ENCODE peak calls at places on chromosomes 11 and 22, in four cellular contexts. L is HFFc6, W is fibroblast of pulmonary artery, H is endothelial cell. X is an unnamed sample.

GRCh38 chr11:12397953-12398352 is 20.6 kb downstream of the PARVA start:
- DNase-seq in L (peak), H (no peak), W (peak), X (no peak)

GRCh38 chr11:43959321-43959995 is 17.0 kb downstream of the C11orf96 start:
- DNase-seq in H (no peak), W (no peak), L (no peak), X (no peak)

GRCh38 chr11:98062714-98063113 is 958.0 kb upstream of the CNTN5 start:
- DNase-seq in W (no peak), H (no peak), L (no peak), X (no peak)

GRCh38 chr11:66953431-66953833 is 4.8 kb downstream of the PC start:
- DNase-seq in H (no peak), L (no peak), W (no peak), X (no peak)

GRCh38 chr11:45094958-45095690 is 51.3 kb upstream of the PRDM11 start:
- DNase-seq in H (no peak), L (no peak), W (no peak), X (no peak)

GRCh38 chr11:9065614-9066431 is 25.6 kb downstream of the SCUBE2 start:
- DNase-seq in H (no peak), L (no peak), W (no peak), X (no peak)

GRCh38 chr11:65634140-65634436 is 3.8 kb upstream of the SIPA1 start:
- DNase-seq in L (no peak), W (no peak), H (no peak), X (no peak)

GRCh38 chr11:528166-528814 is 7.1 kb downstream of the HRAS start:
- DNase-seq in W (no peak), L (no peak), H (no peak), X (no peak)

GRCh38 chr11:76265771-76266241 is 59.5 kb upstream of the WNT11 start:
- DNase-seq in H (no peak), L (no peak), W (no peak), X (no peak)

GRCh38 chr11:61056566-61056965 is 45.7 kb upstream of the CD5 start:
- DNase-seq in H (no peak), W (no peak), L (no peak), X (no peak)

GRCh38 chr22:41367039-41367679 is 14.6 kb upstream of the TEF start:
- DNase-seq in H (no peak), W (peak), L (peak), X (peak)

GRCh38 chr22:21070690-21071615 is 25.2 kb downstream of the LRRC74B start:
- DNase-seq in W (no peak), L (no peak), H (no peak), X (no peak)

GRCh38 chr11:33045551-33046255 is 6.3 kb downstream of the TCP11L1 start:
- DNase-seq in W (no peak), H (no peak), L (peak), X (no peak)

GRCh38 chr11:62604460-62605130 is 2.9 kb upstream of the MTA2 start:
- DNase-seq in H (no peak), L (no peak), W (peak), X (no peak)

GRCh38 chr22:26667140-26667539 is 9.8 kb downstream of the MIAT start:
- DNase-seq in H (no peak), W (no peak), L (no peak), X (no peak)

GRCh38 chr22:26670459-26670858 is 13.1 kb downstream of the MIAT start:
- DNase-seq in H (no peak), W (no peak), L (no peak), X (no peak)

GRCh38 chr22:26672060-26672471 is 14.7 kb downstream of the MIAT start:
- DNase-seq in H (no peak), L (no peak), W (no peak), X (peak)

GRCh38 chr22:26671317-26672059 is 14.1 kb downstream of the MIAT start:
- DNase-seq in W (no peak), L (no peak), H (no peak), X (peak)

DNA sequence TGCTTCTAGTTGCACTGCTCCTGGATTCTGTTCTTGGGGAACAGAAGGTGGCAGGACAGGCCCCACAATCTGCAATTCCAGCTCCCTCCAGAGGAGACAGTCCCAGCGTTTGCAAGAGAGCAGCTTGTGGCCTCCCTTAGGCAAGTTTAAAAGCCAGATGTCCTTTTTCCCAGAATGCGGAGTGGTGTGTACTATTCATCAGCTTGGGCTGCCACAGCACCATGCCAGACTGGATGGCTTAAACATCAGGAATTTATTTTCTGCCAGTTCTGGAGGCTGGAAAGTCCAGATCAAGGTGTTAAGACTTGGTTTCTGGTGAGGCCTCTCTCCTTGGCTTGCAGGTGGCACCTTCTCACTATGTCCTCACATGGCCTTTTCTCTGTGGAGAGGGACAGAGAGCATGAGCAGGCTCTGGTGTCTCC is 11.7 kb downstream of the MIAT start:
- DNase-seq in H (peak), L (peak), W (peak), X (peak)
- TF ChIP-seq CTCF in H (peak), L (peak), W (peak), X (peak)

DNA sequence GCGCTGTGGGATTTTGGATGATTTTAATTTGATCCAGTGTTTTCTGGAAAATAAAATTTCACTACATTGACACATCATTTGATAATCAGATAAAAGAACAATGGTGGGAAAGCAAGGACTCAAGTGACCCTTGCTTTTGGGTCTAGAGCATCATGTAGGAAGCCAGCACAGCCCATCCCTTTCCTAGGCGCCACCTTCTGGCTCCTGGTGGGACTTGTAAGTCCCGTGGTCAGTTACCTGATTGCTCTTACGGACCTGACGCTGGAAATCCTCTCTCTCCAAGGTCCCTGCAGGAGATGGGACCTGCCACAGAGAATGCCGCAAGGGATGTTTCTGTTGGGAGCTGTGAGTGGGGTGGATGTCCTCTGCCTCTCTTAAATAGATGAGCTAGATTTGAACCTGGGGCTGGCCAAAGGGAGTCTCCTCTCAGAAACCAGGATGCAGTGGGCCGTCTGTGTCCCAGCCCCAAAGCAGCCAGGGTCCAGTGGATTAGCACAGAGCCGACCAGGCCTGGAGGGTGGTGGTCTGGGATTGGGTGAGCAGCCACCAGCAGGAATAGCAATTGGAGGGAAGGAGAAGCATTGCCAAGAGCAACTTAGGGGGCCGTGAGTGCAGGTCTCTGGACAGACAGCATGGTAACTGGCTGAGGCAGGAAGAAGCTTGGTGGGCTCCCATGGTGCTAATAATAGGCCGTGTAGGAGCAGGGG is 21.7 kb downstream of the TIMP3 start:
- DNase-seq in H (peak), W (peak), L (no peak), X (peak)
- TF ChIP-seq CTCF in H (peak), W (peak), L (peak), X (no peak)

GRCh38 chr11:74840486-74840885 is 91.8 kb downstream of the RNF169 start:
- DNase-seq in H (no peak), W (peak), L (no peak), X (no peak)

GRCh38 chr11:74844072-74844471 is 95.4 kb downstream of the RNF169 start:
- DNase-seq in L (no peak), H (no peak), W (no peak), X (no peak)

GRCh38 chr11:74839971-74840370 is 91.3 kb downstream of the RNF169 start:
- DNase-seq in L (no peak), W (peak), H (no peak), X (no peak)

GRCh38 chr11:74844865-74845264 is 96.2 kb downstream of the RNF169 start:
- DNase-seq in L (no peak), H (no peak), W (no peak), X (no peak)

DNA sequence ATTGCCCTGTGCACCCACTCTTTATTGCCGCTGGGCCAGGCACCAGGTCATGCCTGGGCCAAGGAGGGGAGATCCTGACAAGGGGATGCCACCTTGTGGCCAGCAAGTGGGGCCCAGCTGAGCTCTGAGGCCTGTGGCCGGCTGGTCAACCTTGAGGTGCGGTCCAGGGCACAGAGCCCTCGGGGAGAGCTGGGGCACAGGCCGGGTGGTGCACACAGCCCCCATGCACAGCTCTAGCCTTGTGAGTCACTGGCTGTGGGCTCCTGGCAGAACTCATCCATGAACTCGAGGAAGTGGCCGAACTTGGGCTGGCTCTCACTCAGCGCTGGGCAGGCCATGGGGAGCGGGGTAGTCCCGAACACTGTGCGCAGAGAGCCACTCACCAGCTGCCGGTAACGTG is 94.3 kb downstream of the RNF169 start:
- DNase-seq in H (no peak), W (no peak), L (no peak), X (no peak)
- TF ChIP-seq CTCF in H (no peak), W (no peak), L (peak), X (no peak)

DNA sequence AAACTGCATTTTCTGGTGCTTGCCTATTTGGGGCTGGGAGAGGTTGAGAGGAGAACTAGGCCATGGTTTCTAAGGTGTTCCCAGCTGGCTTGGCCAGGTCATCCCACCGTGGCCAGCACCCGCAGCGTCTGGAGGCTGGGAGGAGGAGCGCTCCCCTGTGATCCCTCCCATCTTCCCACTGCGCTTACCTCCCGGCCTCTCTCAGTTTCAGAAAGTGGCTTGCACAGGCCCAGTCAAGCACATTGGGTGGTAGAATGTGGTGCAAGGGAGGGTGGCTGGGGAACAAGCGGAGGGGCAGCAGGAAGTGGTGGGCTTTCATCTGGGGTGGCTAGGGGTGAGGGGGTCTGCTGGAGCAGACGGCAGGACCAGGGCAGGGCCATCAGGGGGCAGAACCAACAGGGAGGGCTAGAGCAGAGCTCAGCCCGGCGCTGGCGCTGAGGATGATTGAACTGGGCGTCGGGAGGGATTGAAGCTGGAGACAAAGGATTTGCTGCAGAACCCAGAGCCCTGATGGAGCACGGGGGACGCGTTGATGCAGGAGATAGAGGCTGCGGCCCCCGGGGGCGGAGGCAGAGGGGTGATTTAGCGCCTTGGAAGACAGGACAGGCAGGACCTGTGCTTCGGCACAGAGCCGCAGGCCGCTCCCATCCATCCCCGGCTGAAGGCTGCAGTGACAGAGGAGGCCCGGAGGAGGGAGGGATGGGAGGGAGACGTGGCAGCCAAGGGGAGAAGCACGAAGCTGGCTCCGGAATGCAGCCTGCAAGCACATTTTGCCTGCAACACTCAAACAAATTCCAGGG is 76.0 kb downstream of the TRIM29 start:
- DNase-seq in H (no peak), L (peak), W (no peak), X (no peak)
- TF ChIP-seq CTCF in H (no peak), L (no peak), W (no peak), X (no peak)

DNA sequence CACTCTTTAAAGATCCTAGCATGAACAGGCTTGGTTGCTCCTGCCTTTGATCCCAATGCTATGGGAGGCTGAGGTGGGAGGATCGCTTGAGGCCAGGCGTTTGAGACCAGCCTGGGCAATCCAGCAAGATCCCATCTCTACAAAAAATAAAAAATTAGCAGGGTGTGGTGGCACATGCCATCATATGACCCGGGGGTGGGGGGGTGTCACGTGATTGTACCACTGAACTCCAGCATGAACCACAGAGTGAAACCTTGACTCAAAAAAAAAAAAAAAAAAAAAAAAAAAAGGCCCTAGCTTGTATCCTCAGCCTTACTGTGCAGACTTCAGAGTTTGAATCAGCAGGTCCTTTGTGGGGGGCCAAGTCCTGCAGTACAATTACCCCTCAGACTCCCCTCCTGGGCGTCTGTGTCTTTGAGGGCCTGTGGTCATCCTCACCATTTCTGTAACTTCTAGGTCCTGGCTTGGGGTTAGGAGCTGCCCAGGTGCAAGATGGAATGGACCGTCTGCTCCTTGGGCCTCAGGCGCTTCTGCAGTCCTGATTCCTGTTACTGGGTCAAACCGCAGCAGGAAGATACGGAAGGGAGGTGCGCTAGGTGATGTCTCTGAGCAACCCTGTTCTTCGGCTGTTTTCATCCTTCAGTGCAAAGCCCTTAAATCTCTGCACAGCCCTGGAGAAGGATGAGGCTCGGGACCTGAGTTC is 208.1 kb downstream of the CTTN start:
- DNase-seq in H (no peak), W (no peak), L (no peak), X (peak)
- TF ChIP-seq CTCF in H (no peak), W (no peak), L (no peak), X (no peak)

GRCh38 chr22:32518848-32519247 is 44.2 kb downstream of the FBXO7 start:
- DNase-seq in W (no peak), L (no peak), H (no peak), X (peak)
- TF ChIP-seq CTCF in W (peak), L (peak), H (no peak), X (peak)